ENCODE peak calls at places on chromosome 1, in four cellular contexts. S is MM.1S, I is GM23338, Y is HCT116. U is an unnamed sample.
A peak's percentile ranks its signal among the peaks of the same experiment; 100 is the strongest.

GRCh38 chr1:115068780-115069179 is 20.5 kb downstream of the TSPAN2 start:
- DNase-seq in S (no peak), I (no peak), Y (no peak), U (no peak)

GRCh38 chr1:56968878-56969495 is 3.2 kb upstream of the C8B start:
- DNase-seq in Y (no peak), I (no peak), S (no peak), U (no peak)

GRCh38 chr1:25109527-25109926 is 122.8 kb downstream of the SYF2 start:
- DNase-seq in S (peak; percentile 19), Y (no peak), I (no peak), U (no peak)

GRCh38 chr1:97377432-97378034 is 543.3 kb downstream of the DPYD start:
- DNase-seq in I (no peak), Y (no peak), S (no peak), U (no peak)

GRCh38 chr1:866095-866494 is 57.6 kb upstream of the SAMD11 start:
- DNase-seq in Y (no peak), S (no peak), I (no peak), U (no peak)

GRCh38 chr1:99137546-99138206 is 126.6 kb upstream of the PLPPR4 start:
- DNase-seq in S (no peak), Y (no peak), I (peak; percentile 49), U (no peak)

GRCh38 chr1:17558541-17558940 is 19.0 kb downstream of the ARHGEF10L start:
- DNase-seq in Y (no peak), I (no peak), S (no peak), U (no peak)

GRCh38 chr1:14543191-14543849 is 55.2 kb upstream of the KAZN start:
- DNase-seq in Y (no peak), I (no peak), S (no peak), U (no peak)

GRCh38 chr1:186050360-186050759 is 316.2 kb downstream of the HMCN1 start:
- DNase-seq in I (no peak), Y (no peak), S (no peak), U (no peak)

GRCh38 chr1:94061513-94062443 is 59.2 kb downstream of the ABCA4 start:
- DNase-seq in Y (peak; percentile 67), S (peak; percentile 14), I (peak; percentile 86), U (peak; percentile 65)

GRCh38 chr1:3652538-3653285 is 396 bp downstream of the TP73 start:
- DNase-seq in I (peak; percentile 62), S (no peak), Y (peak; percentile 18), U (peak; percentile 33)
- TF ChIP-seq EZH2 in I (peak; percentile 77), S (no peak), Y (no peak), U (no peak)

DNA sequence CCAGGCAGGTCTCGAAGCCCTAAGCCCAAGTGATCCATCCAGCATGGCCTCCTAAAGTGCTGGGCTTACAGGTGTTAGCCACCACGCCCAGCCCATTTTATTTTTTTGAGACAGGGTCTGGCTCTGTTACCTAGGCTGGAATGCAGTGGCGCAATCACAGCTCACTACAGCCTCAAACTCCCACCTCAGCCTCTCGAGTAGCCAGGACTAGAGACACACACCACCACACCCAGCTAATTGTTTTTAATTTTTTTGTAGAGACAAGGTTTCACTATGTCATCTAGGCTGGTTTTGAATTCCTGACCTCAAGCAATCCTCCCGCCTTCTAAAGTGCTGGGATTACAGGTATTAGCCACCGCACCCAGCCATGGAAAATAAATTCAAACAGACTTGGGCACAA is 31.9 kb downstream of the PUM1 start:
- DNase-seq in S (no peak), Y (no peak), I (peak; percentile 32), U (peak; percentile 16)
- H3K27ac ChIP-seq in S (no peak overlapping the region), Y (no peak overlapping the region), I (peak overlapping the region; percentile 56), U (peak overlapping the region; percentile 12)

GRCh38 chr1:80047791-80048190 is 1041.3 kb upstream of the ADGRL4 start:
- DNase-seq in Y (no peak), S (no peak), I (no peak), U (no peak)

GRCh38 chr1:80053613-80054012 is 1047.1 kb upstream of the ADGRL4 start:
- DNase-seq in Y (no peak), I (no peak), S (no peak), U (no peak)

GRCh38 chr1:80050085-80050484 is 1043.6 kb upstream of the ADGRL4 start:
- DNase-seq in S (no peak), Y (no peak), I (no peak), U (no peak)

GRCh38 chr1:80048706-80049105 is 1042.2 kb upstream of the ADGRL4 start:
- DNase-seq in I (no peak), Y (no peak), S (no peak), U (no peak)

GRCh38 chr1:80050523-80050922 is 1044.0 kb upstream of the ADGRL4 start:
- DNase-seq in Y (no peak), I (no peak), S (no peak), U (no peak)
- H3K9me2 ChIP-seq in Y (no peaks in the 10 kb centered on the region), I (peaks cover 4% of the 10 kb centered on the region), S (no peaks in the 10 kb centered on the region), U (peaks cover 6% of the 10 kb centered on the region)

GRCh38 chr1:212558665-212559480 is 49.7 kb upstream of the ATF3 start:
- DNase-seq in Y (peak; percentile 79), S (peak; percentile 96), I (peak; percentile 96), U (peak; percentile 86)
- TF ChIP-seq EZH2 in Y (no peak), S (no peak), I (no peak), U (no peak)

GRCh38 chr1:223702735-223703667 is 9.3 kb upstream of the CAPN2 start:
- DNase-seq in S (no peak), Y (no peak), I (no peak), U (peak; percentile 45)

GRCh38 chr1:223707270-223708000 is 4.9 kb upstream of the CAPN2 start:
- DNase-seq in Y (peak; percentile 93), S (no peak), I (peak; percentile 35), U (peak; percentile 86)

GRCh38 chr1:223706077-223706988 is 6.0 kb upstream of the CAPN2 start:
- DNase-seq in Y (no peak), S (no peak), I (no peak), U (peak; percentile 92)

GRCh38 chr1:223703668-223704013 is 8.7 kb upstream of the CAPN2 start:
- DNase-seq in Y (no peak), S (no peak), I (no peak), U (no peak)

GRCh38 chr1:223704921-223705878 is 7.1 kb upstream of the CAPN2 start:
- DNase-seq in S (no peak), Y (no peak), I (no peak), U (peak; percentile 81)
- H3K27ac ChIP-seq in S (no peak overlapping the region), Y (no peak overlapping the region), I (no peak overlapping the region), U (peak overlapping the region; percentile 96)

GRCh38 chr1:11653616-11654570 is at the start of gene FBXO2:
- DNase-seq in S (no peak), Y (peak; percentile 26), I (peak; percentile 34), U (peak; percentile 39)
- H3K9me2 ChIP-seq in S (no peaks in the 10 kb centered on the region), Y (no peaks in the 10 kb centered on the region), I (no peaks in the 10 kb centered on the region), U (no peaks in the 10 kb centered on the region)

GRCh38 chr1:6447818-6448748 is 17.9 kb downstream of the TNFRSF25 start:
- DNase-seq in S (peak; percentile 28), I (peak; percentile 97), Y (peak; percentile 81), U (no peak)
- TF ChIP-seq EZH2 in S (no peak), I (no peak), Y (no peak), U (no peak)

DNA sequence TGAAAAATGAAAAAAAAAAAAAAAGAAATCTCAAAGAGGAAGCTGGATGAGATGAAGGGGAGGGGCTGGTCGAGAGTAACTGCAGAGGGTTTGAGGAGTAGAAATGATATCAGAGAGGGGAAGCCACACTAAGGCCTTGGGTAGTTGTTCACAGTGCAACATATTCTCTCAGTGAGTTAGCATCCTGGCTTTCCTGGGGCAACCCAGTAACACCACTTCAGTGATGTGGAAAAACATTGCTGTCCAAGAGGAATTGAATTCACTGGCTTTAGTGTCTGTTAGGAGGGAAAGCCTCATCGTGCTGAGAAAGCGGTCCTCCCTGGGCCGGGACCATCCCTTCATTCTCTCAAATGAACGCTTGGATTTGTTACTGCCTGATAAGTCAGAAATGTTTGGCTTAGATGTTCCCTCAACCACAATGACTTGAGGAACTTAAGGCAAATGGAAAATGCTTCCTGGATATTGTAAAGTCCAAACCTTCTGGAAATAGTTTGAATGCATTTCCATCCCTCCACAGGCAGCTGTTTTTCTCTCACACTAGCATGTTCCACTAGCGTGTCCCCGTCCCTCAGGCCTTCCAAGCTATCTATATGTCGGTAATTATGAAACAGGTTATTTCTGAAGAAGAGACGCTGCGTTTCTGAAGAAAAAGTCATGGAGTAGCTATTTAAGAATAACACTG is 12.2 kb downstream of the TGFB2 start:
- DNase-seq in Y (no peak), S (no peak), I (no peak), U (peak; percentile 33)
- H3K27ac ChIP-seq in Y (no peak overlapping the region), S (no peak overlapping the region), I (no peak overlapping the region), U (no peak overlapping the region)

DNA sequence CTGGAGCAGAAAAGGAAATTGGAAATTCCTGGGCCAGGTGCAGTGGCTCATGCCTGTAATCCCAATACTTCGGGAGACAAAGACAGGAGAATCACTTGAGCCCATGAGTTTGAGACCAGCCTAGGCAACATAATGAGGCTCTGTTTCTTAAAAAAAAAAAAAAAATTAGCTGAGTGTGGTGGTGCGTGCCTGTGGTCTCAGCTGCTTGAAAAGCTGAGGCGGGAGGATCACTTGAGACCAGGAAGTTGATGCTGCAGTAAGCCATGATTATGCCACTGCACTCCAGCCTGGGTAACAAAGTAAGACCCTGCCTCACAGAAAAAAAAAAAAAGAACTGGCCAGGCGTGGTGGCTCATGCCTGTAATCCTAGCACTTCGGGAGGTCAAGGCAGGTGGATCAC is 56.7 kb downstream of the SRSF11 start:
- DNase-seq in Y (no peak), S (no peak), I (no peak), U (no peak)
- H3K9me2 ChIP-seq in Y (no peaks in the 10 kb centered on the region), S (no peaks in the 10 kb centered on the region), I (no peaks in the 10 kb centered on the region), U (no peaks in the 10 kb centered on the region)

U was measured in PC-9.